ENCODE peak calls at places on chromosomes 13 and 19, in four cellular contexts. K is HL-60, P is GM12878, B is K562. Y is an unnamed sample.

GRCh38 chr19:5057860-5058259 is 88.9 kb downstream of the KDM4B start:
- DNase-seq in K (no peak), P (no peak), B (peak), Y (peak)

GRCh38 chr13:85970727-85971126 is 171.5 kb upstream of the SLITRK6 start:
- DNase-seq in K (no peak), P (no peak), B (no peak), Y (no peak)

GRCh38 chr13:48853381-48854102 is 122.2 kb upstream of the FNDC3A start:
- DNase-seq in K (no peak), P (no peak), B (no peak), Y (no peak)

GRCh38 chr13:104315606-104316005 is 1249.4 kb upstream of the SLC10A2 start:
- DNase-seq in K (no peak), P (no peak), B (no peak), Y (no peak)

GRCh38 chr13:88071371-88071770 is 400.2 kb downstream of the SLITRK5 start:
- DNase-seq in K (no peak), P (no peak), B (no peak), Y (no peak)

GRCh38 chr19:2507109-2507508 is 31.2 kb downstream of the GADD45B start:
- DNase-seq in K (peak), P (no peak), B (peak), Y (no peak)

GRCh38 chr13:107271226-107271625 is 703.3 kb upstream of the ARGLU1 start:
- DNase-seq in K (no peak), P (no peak), B (no peak), Y (no peak)

GRCh38 chr13:41614671-41615519 is 157.5 kb downstream of the RGCC start:
- DNase-seq in K (no peak), P (no peak), B (no peak), Y (no peak)

GRCh38 chr13:24511824-24512207 is 762 bp downstream of the PARP4 start:
- DNase-seq in K (peak), P (peak), B (no peak), Y (no peak)

GRCh38 chr13:46593403-46593802 is 40.4 kb downstream of the LRCH1 start:
- DNase-seq in K (no peak), P (no peak), B (no peak), Y (no peak)

GRCh38 chr19:737591-738093 is 13.3 kb upstream of the MISP start:
- DNase-seq in K (peak), P (no peak), B (peak), Y (peak)

GRCh38 chr13:99663185-99663825 is 162.0 kb downstream of the TM9SF2 start:
- DNase-seq in K (no peak), P (no peak), B (no peak), Y (no peak)

GRCh38 chr19:7736148-7736547 is 4.2 kb upstream of the CLEC4G start:
- DNase-seq in K (no peak), P (no peak), B (no peak), Y (no peak)

GRCh38 chr19:51387924-51388389 is at the start of gene LIM2:
- DNase-seq in K (no peak), P (no peak), B (no peak), Y (no peak)

GRCh38 chr19:5955638-5955935 is 22.4 kb downstream of the RANBP3 start:
- DNase-seq in K (no peak), P (no peak), B (no peak), Y (no peak)

GRCh38 chr13:99408703-99409000 is 92.6 kb upstream of the TM9SF2 start:
- DNase-seq in K (no peak), P (no peak), B (no peak), Y (no peak)

GRCh38 chr13:97125810-97126738 is 96.1 kb upstream of the MBNL2 start:
- DNase-seq in K (no peak), P (peak), B (no peak), Y (no peak)

GRCh38 chr13:71148391-71148790 is 718.6 kb downstream of the DACH1 start:
- DNase-seq in K (no peak), P (no peak), B (no peak), Y (no peak)

GRCh38 chr19:3743486-3743885 is 18.0 kb downstream of the APBA3 start:
- DNase-seq in K (peak), P (no peak), B (peak), Y (no peak)

GRCh38 chr19:3507371-3508120 is 1.4 kb downstream of the FZR1 start:
- DNase-seq in K (no peak), P (no peak), B (peak), Y (no peak)

GRCh38 chr19:19493841-19494546 is 21.4 kb downstream of the TSSK6 start:
- DNase-seq in K (no peak), P (no peak), B (no peak), Y (no peak)

GRCh38 chr19:38852231-38853044 is 2.7 kb upstream of the HNRNPL start:
- DNase-seq in K (peak), P (no peak), B (peak), Y (no peak)

GRCh38 chr13:98459721-98460370 is 117.1 kb downstream of the STK24 start:
- DNase-seq in K (no peak), P (no peak), B (no peak), Y (no peak)

GRCh38 chr19:8088752-8089663 is 36.4 kb downstream of the CCL25 start:
- DNase-seq in K (no peak), P (no peak), B (no peak), Y (no peak)

DNA sequence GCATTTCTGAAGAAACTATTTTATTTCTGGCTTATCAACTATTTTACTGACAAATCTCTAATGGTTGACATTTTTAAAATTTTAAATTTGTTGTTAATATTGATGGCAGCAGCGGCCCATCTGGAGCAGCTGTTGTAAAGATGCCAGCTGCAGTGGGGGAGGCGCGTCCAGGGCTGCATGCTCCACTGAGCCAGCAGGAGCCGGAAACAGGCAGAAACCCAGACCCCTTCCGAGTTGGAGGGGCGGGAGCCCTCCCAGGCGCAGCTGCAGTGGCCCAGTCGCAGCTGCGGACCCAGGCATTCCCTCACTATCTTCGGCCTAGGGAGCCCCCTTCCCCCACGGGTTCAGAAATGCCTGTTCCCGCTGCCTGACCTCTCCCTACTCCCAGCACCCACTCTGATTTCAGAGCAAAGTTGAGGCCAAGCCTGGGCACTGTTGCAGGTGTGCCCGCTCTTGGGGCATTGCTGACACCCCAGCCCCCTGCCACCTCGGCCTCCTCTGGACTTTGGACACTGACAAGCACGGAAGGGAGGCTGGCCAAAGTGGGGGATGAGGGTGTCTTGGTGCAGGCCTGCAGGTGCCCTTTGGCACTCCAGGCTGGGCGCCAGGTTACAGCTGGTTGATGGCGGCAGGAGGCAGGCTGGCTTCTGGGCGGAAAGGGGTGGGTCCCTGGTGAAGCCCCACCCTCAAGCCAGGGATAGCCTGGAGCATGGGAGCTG is 69.2 kb downstream of the PIBF1 start:
- DNase-seq in K (no peak), P (no peak), B (no peak), Y (no peak)
- TF ChIP-seq SPI1 in K (no peak), P (no peak), B (no peak), Y (no peak)

GRCh38 chr13:83621765-83622421 is 260.4 kb downstream of the SLITRK1 start:
- DNase-seq in K (no peak), P (no peak), B (no peak), Y (no peak)

GRCh38 chr13:83618966-83619365 is 263.3 kb downstream of the SLITRK1 start:
- DNase-seq in K (no peak), P (no peak), B (no peak), Y (no peak)

GRCh38 chr13:83622422-83622784 is 259.9 kb downstream of the SLITRK1 start:
- DNase-seq in K (no peak), P (no peak), B (no peak), Y (no peak)

DNA sequence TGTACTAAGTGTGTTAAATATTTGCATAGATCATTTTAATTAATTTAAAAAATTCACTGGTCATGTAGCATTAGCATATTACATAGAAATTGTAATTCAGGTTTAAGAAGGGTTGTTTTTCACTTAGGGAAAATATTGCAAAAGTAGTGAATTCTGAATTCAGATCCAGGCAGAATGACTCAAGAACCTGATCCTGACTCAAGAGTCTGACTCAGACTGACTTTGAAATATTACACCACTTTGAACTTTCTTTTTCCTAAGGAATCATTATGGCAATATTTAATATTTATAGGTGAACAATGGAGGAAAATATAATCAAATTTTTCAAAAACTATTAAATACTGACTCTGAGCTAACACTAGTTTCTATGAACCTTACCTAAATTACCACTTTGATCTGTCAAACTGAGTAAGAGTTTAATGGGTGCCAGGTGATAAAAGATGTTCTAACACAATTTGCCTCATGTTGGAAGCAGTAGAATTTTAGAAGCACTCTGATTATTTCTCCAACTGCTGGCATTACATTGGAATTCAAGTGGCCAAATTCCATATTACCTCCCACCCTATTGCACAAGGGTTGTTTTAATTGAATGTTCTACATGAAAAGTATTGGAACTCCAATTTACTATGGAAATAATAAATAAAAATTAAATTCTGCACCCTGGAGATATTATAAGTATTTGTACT is 261.6 kb downstream of the SLITRK1 start:
- DNase-seq in K (no peak), P (no peak), B (no peak), Y (no peak)
- TF ChIP-seq SPI1 in K (no peak), P (no peak), B (no peak), Y (no peak)

DNA sequence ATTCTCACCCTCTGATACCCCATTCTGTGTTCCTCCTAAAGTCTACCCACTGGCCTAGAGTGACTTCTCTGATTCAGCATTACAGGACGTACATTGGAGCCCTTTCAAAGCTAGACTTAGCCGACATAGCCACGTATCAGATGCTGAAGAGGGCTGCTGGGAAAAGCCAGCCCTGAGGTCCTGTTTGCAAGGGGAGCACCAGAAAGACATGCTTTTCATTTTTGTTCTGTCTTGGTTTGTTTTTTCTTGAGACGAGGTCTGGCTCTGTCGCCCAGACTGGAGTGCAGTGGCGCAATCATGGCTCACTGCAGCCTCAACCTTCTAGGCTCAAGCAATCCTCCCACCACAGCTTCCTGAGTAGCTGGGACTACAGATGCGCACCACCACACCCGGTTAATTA is 6.3 kb upstream of the ZSWIM4 start:
- DNase-seq in K (peak), P (no peak), B (no peak), Y (no peak)
- TF ChIP-seq SPI1 in K (no peak), P (no peak), B (no peak), Y (no peak)

GRCh38 chr19:17282488-17283256 is 971 bp downstream of the ANKLE1 start:
- DNase-seq in K (peak), P (peak), B (peak), Y (peak)
- TF ChIP-seq SPI1 in K (no peak), P (no peak), B (no peak), Y (no peak)

GRCh38 chr13:51122868-51123267 is 11.8 kb upstream of the C13orf42 start:
- DNase-seq in K (no peak), P (peak), B (no peak), Y (no peak)
- TF ChIP-seq SPI1 in K (no peak), P (no peak), B (no peak), Y (no peak)

GRCh38 chr13:50326746-50327145 is 311.5 kb downstream of the KCNRG start:
- DNase-seq in K (no peak), P (no peak), B (no peak), Y (no peak)

GRCh38 chr13:50326271-50326670 is 311.0 kb downstream of the KCNRG start:
- DNase-seq in K (no peak), P (no peak), B (no peak), Y (no peak)

GRCh38 chr13:50322006-50322405 is 306.8 kb downstream of the KCNRG start:
- DNase-seq in K (peak), P (no peak), B (no peak), Y (no peak)

GRCh38 chr13:50320297-50320862 is 305.1 kb downstream of the KCNRG start:
- DNase-seq in K (no peak), P (no peak), B (no peak), Y (no peak)

GRCh38 chr13:50323440-50324070 is 308.3 kb downstream of the KCNRG start:
- DNase-seq in K (no peak), P (no peak), B (no peak), Y (no peak)
- TF ChIP-seq SPI1 in K (no peak), P (no peak), B (no peak), Y (no peak)

GRCh38 chr13:77519808-77520207 is 15.7 kb upstream of the SCEL start:
- DNase-seq in K (no peak), P (no peak), B (no peak), Y (no peak)
- TF ChIP-seq SPI1 in K (no peak), P (no peak), B (no peak), Y (no peak)

GRCh38 chr13:111382877-111383276 is 62.4 kb downstream of the TEX29 start:
- DNase-seq in K (no peak), P (no peak), B (no peak), Y (no peak)

GRCh38 chr13:111385182-111385857 is 64.9 kb downstream of the TEX29 start:
- DNase-seq in K (no peak), P (no peak), B (no peak), Y (no peak)

GRCh38 chr13:111383591-111384440 is 63.4 kb downstream of the TEX29 start:
- DNase-seq in K (no peak), P (no peak), B (no peak), Y (no peak)

GRCh38 chr13:111382411-111382810 is 62.0 kb downstream of the TEX29 start:
- DNase-seq in K (no peak), P (no peak), B (no peak), Y (no peak)

GRCh38 chr13:111384441-111385181 is 64.2 kb downstream of the TEX29 start:
- DNase-seq in K (no peak), P (no peak), B (no peak), Y (no peak)
- TF ChIP-seq SPI1 in K (no peak), P (no peak), B (no peak), Y (no peak)

GRCh38 chr13:75907044-75907443 is 270.9 kb downstream of the LMO7 start:
- DNase-seq in K (no peak), P (no peak), B (no peak), Y (no peak)
- TF ChIP-seq SPI1 in K (no peak), P (no peak), B (no peak), Y (no peak)

DNA sequence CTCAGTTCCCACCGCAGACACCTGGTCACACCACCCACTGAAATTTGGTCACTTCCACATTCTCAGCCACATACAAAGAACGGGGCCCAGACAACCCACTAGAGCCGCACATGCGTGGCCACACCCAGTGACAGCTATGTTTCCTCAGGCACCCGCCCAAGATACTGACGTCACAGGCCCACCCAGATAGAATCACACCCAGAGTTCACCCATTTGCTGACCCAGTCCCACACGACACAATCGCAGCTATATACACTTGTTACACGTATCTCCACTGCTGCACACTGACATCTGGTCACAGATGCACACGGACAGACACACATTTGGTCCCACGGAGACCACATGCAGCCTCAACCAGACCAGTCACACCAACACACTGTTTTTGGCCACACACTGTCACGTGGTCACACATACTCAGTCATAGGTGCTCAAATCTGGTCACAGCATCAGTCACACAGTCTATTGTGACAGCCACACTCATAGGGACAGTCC is 2.9 kb downstream of the NUMBL start:
- DNase-seq in K (no peak), P (peak), B (peak), Y (no peak)
- TF ChIP-seq SPI1 in K (no peak), P (peak), B (peak), Y (peak)

Y was measured in GM12891.